ENCODE peak calls at places on chromosomes 2 and 18, in four cellular contexts. M is suprapubic skin, Q is Peyer's patch, B is esophagus squamous epithelium. S is an unnamed sample.

GRCh38 chr2:180647651-180648050 is 332.8 kb upstream of the UBE2E3 start:
- DNase-seq in Q (no peak), M (no peak), B (no peak), S (no peak)

GRCh38 chr2:180660881-180661280 is 319.5 kb upstream of the UBE2E3 start:
- DNase-seq in Q (no peak), B (no peak), M (no peak), S (no peak)

GRCh38 chr18:75211002-75211621 is 515 bp downstream of the TSHZ1 start:
- DNase-seq in B (no peak), M (no peak), Q (peak), S (no peak)

GRCh38 chr2:201114846-201115245 is 1.1 kb upstream of the CFLAR start:
- DNase-seq in B (no peak), Q (no peak), M (no peak), S (no peak)

GRCh38 chr2:24972315-24972958 is 682 bp upstream of the DNAJC27 start:
- DNase-seq in Q (peak), B (no peak), M (no peak), S (no peak)

GRCh38 chr2:219983836-219984235 is 356.4 kb downstream of the SLC4A3 start:
- DNase-seq in M (no peak), B (no peak), Q (no peak), S (no peak)

GRCh38 chr2:241546771-241547498 is 11.6 kb upstream of the BOK start:
- DNase-seq in B (no peak), M (no peak), Q (no peak), S (no peak)

GRCh38 chr2:34307636-34308035 is 708.5 kb upstream of the FAM98A start:
- DNase-seq in B (no peak), Q (no peak), M (no peak), S (no peak)

GRCh38 chr2:37576831-37577230 is 94.6 kb downstream of the CDC42EP3 start:
- DNase-seq in M (no peak), Q (no peak), B (no peak), S (no peak)

GRCh38 chr2:8382485-8382884 is 299.4 kb upstream of the ID2 start:
- DNase-seq in B (no peak), M (no peak), Q (no peak), S (no peak)

GRCh38 chr2:128549094-128549493 is 230.4 kb upstream of the HS6ST1 start:
- DNase-seq in B (no peak), Q (no peak), M (no peak), S (no peak)

GRCh38 chr18:79816981-79817606 is 19.4 kb downstream of the KCNG2 start:
- DNase-seq in M (no peak), B (no peak), Q (peak), S (no peak)

GRCh38 chr2:190158798-190159434 is 96.4 kb upstream of the MSTN start:
- DNase-seq in Q (peak), B (no peak), M (no peak), S (no peak)

GRCh38 chr2:72745679-72746368 is 80.0 kb downstream of the EXOC6B start:
- DNase-seq in M (no peak), B (no peak), Q (no peak), S (peak)

GRCh38 chr2:200405599-200406298 is 99.3 kb downstream of the SPATS2L start:
- DNase-seq in Q (no peak), M (no peak), B (no peak), S (no peak)

GRCh38 chr2:32946314-32947075 is at the start of gene LTBP1:
- DNase-seq in Q (peak), B (peak), M (no peak), S (peak)

GRCh38 chr2:15457868-15458267 is 103.3 kb downstream of the NBAS start:
- DNase-seq in M (no peak), Q (no peak), B (no peak), S (no peak)

GRCh38 chr2:231683292-231683898 is 24.9 kb upstream of the PTMA start:
- DNase-seq in B (no peak), M (no peak), Q (no peak), S (no peak)

GRCh38 chr18:62288669-62289016 is 36.5 kb upstream of the TNFRSF11A start:
- DNase-seq in Q (no peak), B (no peak), M (no peak), S (no peak)

GRCh38 chr2:109117780-109118179 is 11.2 kb upstream of the SH3RF3 start:
- DNase-seq in B (no peak), Q (no peak), M (no peak), S (no peak)

GRCh38 chr2:237487496-237487895 is 445 bp downstream of the MLPH start:
- DNase-seq in M (no peak), Q (no peak), B (no peak), S (no peak)

GRCh38 chr2:181859123-181859522 is 32.4 kb upstream of the ITPRID2 start:
- DNase-seq in Q (no peak), B (no peak), M (no peak), S (no peak)

GRCh38 chr2:236163483-236164200 is 4.5 kb downstream of the GBX2 start:
- DNase-seq in M (no peak), Q (no peak), B (no peak), S (no peak)

GRCh38 chr2:60882971-60883753 is 1.8 kb downstream of the REL start:
- DNase-seq in Q (peak), B (no peak), M (no peak), S (no peak)

GRCh38 chr2:1551905-1552304 is 138.6 kb downstream of the TPO start:
- DNase-seq in Q (no peak), B (no peak), M (peak), S (no peak)

GRCh38 chr2:154914606-154915005 is 216.1 kb downstream of the KCNJ3 start:
- DNase-seq in M (no peak), Q (no peak), B (no peak), S (no peak)

GRCh38 chr18:57803119-57803969 is at the start of gene ATP8B1:
- DNase-seq in B (no peak), Q (peak), M (peak), S (no peak)

GRCh38 chr2:77387324-77387723 is 134.9 kb downstream of the LRRTM4 start:
- DNase-seq in M (no peak), Q (no peak), B (no peak), S (no peak)

GRCh38 chr18:8800041-8800441 is 94.7 kb downstream of the MTCL1 start:
- DNase-seq in Q (no peak), M (no peak), B (no peak), S (no peak)

GRCh38 chr2:166375736-166376487 is at the start of gene SCN9A:
- DNase-seq in B (no peak), Q (peak), M (peak), S (peak)

GRCh38 chr2:186903183-186903582 is 54.2 kb upstream of the ZSWIM2 start:
- DNase-seq in M (no peak), Q (no peak), B (no peak), S (no peak)

GRCh38 chr2:188117706-188118105 is 174.0 kb upstream of the GULP1 start:
- DNase-seq in M (no peak), B (no peak), Q (no peak), S (no peak)

GRCh38 chr18:48486762-48487161 is 52.1 kb upstream of the CTIF start:
- DNase-seq in B (no peak), Q (no peak), M (no peak), S (no peak)

GRCh38 chr2:39567507-39567906 is 98.2 kb upstream of the TMEM178A start:
- DNase-seq in Q (no peak), B (no peak), M (no peak), S (no peak)

GRCh38 chr2:3639015-3639630 is 18.9 kb upstream of the ALLC start:
- DNase-seq in Q (peak), M (no peak), B (no peak), S (no peak)

GRCh38 chr2:179336782-179337534 is 72.3 kb upstream of the SESTD1 start:
- DNase-seq in B (no peak), Q (no peak), M (peak), S (peak)

GRCh38 chr2:113167115-113167932 is 6.4 kb upstream of the PSD4 start:
- DNase-seq in M (no peak), Q (peak), B (no peak), S (no peak)

GRCh38 chr18:58552057-58552461 is 76.8 kb downstream of the ALPK2 start:
- DNase-seq in M (no peak), Q (no peak), B (no peak), S (no peak)

GRCh38 chr2:15069149-15069548 is 436.6 kb downstream of the LRATD1 start:
- DNase-seq in M (no peak), B (no peak), Q (no peak), S (no peak)

GRCh38 chr2:171687287-171688128 is at the start of gene DYNC1I2:
- DNase-seq in B (peak), M (peak), Q (peak), S (peak)
- TF ChIP-seq POLR2A in B (peak), M (no peak), Q (peak), S (no peak)

GRCh38 chr2:96145028-96145939 is at the start of gene DUSP2:
- DNase-seq in M (peak), Q (peak), B (peak), S (peak)
- TF ChIP-seq CTCF in M (no peak), Q (no peak), B (no peak), S (no peak)

GRCh38 chr18:9971313-9971920 is 57.6 kb downstream of the VAPA start:
- DNase-seq in Q (no peak), M (peak), B (no peak), S (peak)
- TF ChIP-seq POLR2A in Q (no peak), M (no peak), B (no peak), S (no peak)

GRCh38 chr18:72651033-72651432 is 106.9 kb upstream of the CBLN2 start:
- DNase-seq in M (no peak), Q (no peak), B (no peak), S (no peak)
- TF ChIP-seq CTCF in M (no peak), Q (no peak), B (no peak), S (no peak)

DNA sequence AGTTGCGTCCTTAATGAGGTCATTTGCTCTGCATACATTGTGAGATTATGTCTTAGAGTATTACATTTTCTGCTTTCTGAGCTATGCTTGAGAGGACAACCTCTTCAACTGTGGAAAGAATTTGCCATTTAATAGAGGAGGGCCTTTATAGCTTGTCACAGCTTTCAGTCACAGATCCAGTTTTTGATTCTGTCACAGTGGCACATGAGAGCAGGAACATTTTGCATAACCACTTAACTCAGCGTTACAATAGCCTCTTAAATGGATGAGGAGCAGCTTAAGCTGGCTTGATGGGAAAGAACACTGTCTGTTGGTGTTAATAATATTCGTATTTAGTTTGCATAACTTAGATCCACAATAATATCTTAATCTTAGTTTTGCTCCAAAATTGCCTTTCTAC is 63.1 kb downstream of the RHBDD1 start:
- DNase-seq in M (no peak), B (no peak), Q (no peak), S (no peak)
- TF ChIP-seq POLR2A in M (no peak), B (no peak), Q (no peak), S (no peak)

DNA sequence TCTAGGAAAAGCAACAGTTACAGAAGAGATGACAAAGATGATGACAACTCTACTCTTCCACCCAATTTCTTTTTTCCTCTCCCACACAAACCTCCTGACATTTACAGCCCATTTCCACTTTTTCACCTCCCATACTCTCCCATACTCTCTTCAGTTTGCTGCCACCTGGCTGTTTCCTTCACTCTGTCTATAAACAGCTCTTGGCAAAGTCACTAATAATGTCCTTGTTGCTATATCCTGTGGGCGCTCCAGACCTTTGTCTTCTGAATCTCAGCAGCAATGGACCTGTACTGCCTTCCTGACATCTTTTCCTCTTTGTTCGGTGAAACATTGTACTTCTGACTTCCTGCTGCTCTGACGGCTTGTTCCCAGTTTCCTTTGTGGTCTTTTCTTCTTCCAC is 60.7 kb upstream of the CAVIN2 start:
- DNase-seq in B (no peak), Q (no peak), M (no peak), S (no peak)
- TF ChIP-seq CTCF in B (no peak), Q (no peak), M (no peak), S (no peak)

GRCh38 chr18:5543854-5544389 is at the start of gene EPB41L3:
- DNase-seq in B (no peak), Q (peak), M (peak), S (no peak)
- TF ChIP-seq POLR2A in B (no peak), Q (peak), M (peak), S (no peak)

S was measured in tibial nerve.